ENCODE peak calls at places on chromosomes 3 and 15, in nine cellular contexts. C is ovary, V is transverse colon, T is GM23248, G is heart right ventricle, K is upper lobe of left lung, R is uterus, Q is lower lobe of right lung, N is tibial artery. S is an unnamed sample.

GRCh38 chr3:16570113-16570512 is 35.1 kb downstream of the DAZL start:
- DNase-seq in C (no peak), V (no peak), T (no peak), G (no peak), K (no peak), R (no peak), Q (no peak), N (no peak), S (no peak)

GRCh38 chr3:117017135-117017990 is 307.8 kb downstream of the TUSC7 start:
- DNase-seq in C (no peak), V (no peak), T (no peak), G (no peak), K (no peak), R (no peak), Q (no peak), N (no peak), S (no peak)

GRCh38 chr3:147412917-147413711 is 3.9 kb downstream of the ZIC1 start:
- DNase-seq in C (no peak), V (no peak), T (no peak), G (no peak), K (no peak), R (no peak), Q (no peak), N (no peak), S (peak)

GRCh38 chr3:62374375-62374876 is 1.1 kb upstream of the FEZF2 start:
- DNase-seq in C (no peak), V (no peak), T (peak), G (no peak), K (no peak), R (no peak), Q (no peak), N (no peak), S (no peak)

GRCh38 chr15:94460624-94461023 is 229.3 kb downstream of the MCTP2 start:
- DNase-seq in C (no peak), V (no peak), T (no peak), G (no peak), K (no peak), R (no peak), Q (no peak), N (no peak), S (no peak)

GRCh38 chr15:52709172-52709979 is 30.2 kb upstream of the ATOSA start:
- DNase-seq in C (no peak), V (peak), T (no peak), G (no peak), K (peak), R (no peak), Q (no peak), N (no peak), S (no peak)

GRCh38 chr15:62498711-62499110 is 333.6 kb upstream of the C2CD4B start:
- DNase-seq in C (no peak), V (no peak), T (no peak), G (no peak), K (no peak), R (no peak), Q (no peak), N (no peak), S (no peak)

GRCh38 chr3:158105124-158105709 is 1.0 kb downstream of the SHOX2 start:
- DNase-seq in C (no peak), V (no peak), T (peak), G (peak), K (no peak), R (peak), Q (no peak), N (peak), S (no peak)

GRCh38 chr3:55690746-55691540 is 203.8 kb upstream of the WNT5A start:
- DNase-seq in C (no peak), V (no peak), T (no peak), G (no peak), K (peak), R (no peak), Q (no peak), N (no peak), S (no peak)

GRCh38 chr15:64288999-64289398 is 67.0 kb downstream of the CSNK1G1 start:
- DNase-seq in C (no peak), V (no peak), T (peak), G (no peak), K (peak), R (no peak), Q (peak), N (no peak), S (no peak)

GRCh38 chr15:69533504-69533903 is 80.9 kb downstream of the RPLP1 start:
- DNase-seq in C (no peak), V (no peak), T (peak), G (no peak), K (peak), R (no peak), Q (no peak), N (peak), S (no peak)

GRCh38 chr3:148379763-148380162 is 317.9 kb upstream of the AGTR1 start:
- DNase-seq in C (no peak), V (no peak), T (peak), G (no peak), K (no peak), R (no peak), Q (no peak), N (no peak), S (no peak)

GRCh38 chr3:161409858-161410257 is 38.5 kb upstream of the SPTSSB start:
- DNase-seq in C (no peak), V (no peak), T (no peak), G (no peak), K (no peak), R (no peak), Q (no peak), N (no peak), S (no peak)

GRCh38 chr15:64111679-64112050 is 15.9 kb downstream of the SNX1 start:
- DNase-seq in C (no peak), V (no peak), T (no peak), G (no peak), K (no peak), R (no peak), Q (no peak), N (no peak), S (no peak)

GRCh38 chr15:71136159-71137137 is 21.2 kb downstream of the THSD4 start:
- DNase-seq in C (no peak), V (no peak), T (peak), G (no peak), K (no peak), R (peak), Q (no peak), N (no peak), S (no peak)

GRCh38 chr3:46996689-46997452 is 17.4 kb downstream of the NBEAL2 start:
- DNase-seq in C (peak), V (no peak), T (no peak), G (no peak), K (no peak), R (no peak), Q (peak), N (no peak), S (no peak)

GRCh38 chr15:60496853-60497252 is 17.9 kb upstream of the ICE2 start:
- DNase-seq in C (no peak), V (no peak), T (no peak), G (no peak), K (no peak), R (no peak), Q (no peak), N (no peak), S (no peak)

GRCh38 chr3:29759443-29760033 is 478.7 kb downstream of the RBMS3 start:
- DNase-seq in C (no peak), V (no peak), T (peak), G (peak), K (no peak), R (no peak), Q (no peak), N (no peak), S (no peak)

GRCh38 chr3:129597792-129598381 is 8.6 kb downstream of the PLXND1 start:
- DNase-seq in C (no peak), V (no peak), T (peak), G (no peak), K (no peak), R (no peak), Q (no peak), N (no peak), S (no peak)

GRCh38 chr15:67249830-67250229 is 4.6 kb downstream of the AAGAB start:
- DNase-seq in C (no peak), V (no peak), T (no peak), G (no peak), K (no peak), R (no peak), Q (no peak), N (no peak), S (no peak)

GRCh38 chr15:67244966-67245478 is 9.4 kb downstream of the AAGAB start:
- DNase-seq in C (no peak), V (no peak), T (peak), G (no peak), K (no peak), R (no peak), Q (no peak), N (no peak), S (no peak)

GRCh38 chr15:67253103-67253502 is 1.4 kb downstream of the AAGAB start:
- DNase-seq in C (no peak), V (peak), T (no peak), G (no peak), K (no peak), R (no peak), Q (no peak), N (no peak), S (no peak)

GRCh38 chr15:67251318-67251717 is 3.1 kb downstream of the AAGAB start:
- DNase-seq in C (no peak), V (no peak), T (no peak), G (no peak), K (no peak), R (no peak), Q (no peak), N (no peak), S (no peak)

GRCh38 chr15:67248106-67248505 is 6.4 kb downstream of the AAGAB start:
- DNase-seq in C (no peak), V (no peak), T (peak), G (no peak), K (no peak), R (no peak), Q (no peak), N (no peak), S (no peak)
- H3K27ac ChIP-seq in C (no peak), V (no peak), T (peak), G (no peak), K (no peak), R (no peak), Q (no peak), N (no peak), S (no peak)

DNA sequence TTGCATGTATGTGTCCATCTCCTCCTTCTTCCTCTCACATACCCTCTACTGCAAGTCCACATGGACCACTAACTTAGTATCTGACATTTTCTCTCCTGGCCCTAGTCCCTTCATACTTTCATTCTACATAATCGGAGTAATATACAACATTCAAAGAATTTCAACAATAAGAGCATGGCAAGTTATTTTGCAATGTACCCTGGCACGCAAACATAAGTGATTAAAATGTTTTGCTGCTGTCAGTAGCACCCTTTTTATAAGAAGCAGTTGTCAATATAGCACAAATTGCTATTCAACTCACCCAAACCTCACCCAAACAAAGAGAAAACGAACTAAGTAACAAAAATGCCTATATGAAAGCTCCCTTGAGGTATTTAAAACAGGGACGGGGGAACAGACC is 1.8 kb downstream of the TOP2B start:
- DNase-seq in C (no peak), V (no peak), T (peak), G (no peak), K (no peak), R (no peak), Q (no peak), N (no peak), S (no peak)
- H3K27ac ChIP-seq in C (peak), V (peak), T (peak), G (peak), K (peak), R (peak), Q (peak), N (peak), S (peak)

GRCh38 chr3:141939759-141940158 is 63.3 kb downstream of the ATP1B3 start:
- DNase-seq in C (no peak), V (no peak), T (no peak), G (no peak), K (no peak), R (no peak), Q (no peak), N (no peak), S (no peak)

GRCh38 chr3:141941093-141941492 is 64.7 kb downstream of the ATP1B3 start:
- DNase-seq in C (no peak), V (peak), T (no peak), G (no peak), K (no peak), R (no peak), Q (no peak), N (peak), S (no peak)

GRCh38 chr3:141940204-141940776 is 63.8 kb downstream of the ATP1B3 start:
- DNase-seq in C (no peak), V (peak), T (peak), G (no peak), K (no peak), R (no peak), Q (no peak), N (peak), S (no peak)

GRCh38 chr3:141945726-141946125 is 69.3 kb downstream of the ATP1B3 start:
- DNase-seq in C (no peak), V (no peak), T (no peak), G (no peak), K (no peak), R (no peak), Q (no peak), N (no peak), S (peak)

DNA sequence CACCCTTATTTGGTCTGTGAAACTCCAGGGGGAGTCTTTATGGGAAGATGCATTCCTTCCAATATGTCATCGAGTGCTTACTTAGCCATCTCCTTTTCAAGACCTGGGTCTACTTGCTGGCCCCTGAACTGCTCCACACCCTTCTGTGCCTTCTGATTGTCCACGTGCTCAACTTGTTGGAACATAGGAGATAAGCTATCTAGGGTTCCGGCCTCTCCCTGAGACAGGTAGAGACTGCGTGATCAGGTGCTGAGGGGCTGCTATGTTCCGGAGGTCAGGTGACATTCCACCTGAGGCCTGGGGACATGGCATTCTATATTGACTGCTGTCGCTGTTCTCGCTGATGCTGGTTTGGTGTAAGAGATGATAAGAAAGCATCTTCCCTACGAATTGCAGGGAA is 65.6 kb downstream of the ATP1B3 start:
- DNase-seq in C (no peak), V (no peak), T (no peak), G (no peak), K (no peak), R (no peak), Q (no peak), N (no peak), S (no peak)
- H3K27ac ChIP-seq in C (no peak), V (no peak), T (no peak), G (no peak), K (no peak), R (no peak), Q (no peak), N (no peak), S (no peak)

DNA sequence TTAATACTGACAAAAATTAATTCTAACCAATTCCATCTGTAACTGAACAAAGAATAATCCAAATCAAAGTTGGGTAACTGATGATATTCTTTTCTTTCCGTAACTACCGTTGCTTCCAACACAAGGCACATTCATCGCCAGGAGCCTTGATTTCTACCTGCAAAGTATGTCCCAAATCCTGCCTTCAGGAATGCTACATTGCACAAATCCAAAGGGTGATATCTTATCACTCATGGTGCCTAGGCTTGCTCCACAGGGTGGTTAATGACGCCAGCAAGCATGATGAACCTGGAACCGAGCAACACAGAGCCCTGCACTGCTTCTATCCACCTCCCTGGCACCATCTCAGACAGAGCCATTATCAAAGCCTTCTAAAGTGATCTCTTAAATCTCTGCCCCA is 772.7 kb downstream of the ROBO1 start:
- DNase-seq in C (no peak), V (no peak), T (no peak), G (no peak), K (no peak), R (no peak), Q (no peak), N (no peak), S (no peak)
- H3K27ac ChIP-seq in C (no peak), V (no peak), T (no peak), G (no peak), K (no peak), R (no peak), Q (no peak), N (no peak), S (no peak)

GRCh38 chr3:154794383-154794782 is 285.7 kb upstream of the MME start:
- DNase-seq in C (no peak), V (no peak), T (peak), G (no peak), K (no peak), R (no peak), Q (no peak), N (no peak), S (no peak)
- H3K27ac ChIP-seq in C (no peak), V (no peak), T (peak), G (no peak), K (peak), R (no peak), Q (no peak), N (no peak), S (no peak)

GRCh38 chr3:9808345-9809037 is 1.6 kb upstream of the TTLL3 start:
- DNase-seq in C (no peak), V (peak), T (peak), G (no peak), K (no peak), R (no peak), Q (no peak), N (no peak), S (no peak)
- H3K27ac ChIP-seq in C (peak), V (peak), T (peak), G (peak), K (peak), R (peak), Q (peak), N (peak), S (no peak)

GRCh38 chr3:88632226-88632625 is 475.2 kb upstream of the EPHA3 start:
- DNase-seq in C (no peak), V (no peak), T (no peak), G (no peak), K (no peak), R (no peak), Q (no peak), N (no peak), S (no peak)
- H3K27ac ChIP-seq in C (no peak), V (no peak), T (no peak), G (no peak), K (no peak), R (no peak), Q (no peak), N (no peak), S (no peak)